ENCODE peak calls at places on chromosome 3, in four cellular contexts. U, H, M and G are unnamed samples.

GRCh38 chr3:89314454-89314853 is 207.0 kb downstream of the EPHA3 start:
- DNase-seq in U (peak), H (no peak), M (no peak), G (no peak)

GRCh38 chr3:86234516-86235254 is 756.3 kb downstream of the VGLL3 start:
- DNase-seq in U (no peak), H (no peak), M (no peak), G (no peak)

GRCh38 chr3:112686360-112686759 is 45.4 kb upstream of the CCDC80 start:
- DNase-seq in U (no peak), H (no peak), M (no peak), G (no peak)

GRCh38 chr3:174126990-174127758 is 729.6 kb downstream of the NLGN1 start:
- DNase-seq in U (no peak), H (no peak), M (no peak), G (no peak)

GRCh38 chr3:32401541-32402052 is 9.9 kb downstream of the CMTM7 start:
- DNase-seq in U (peak), H (no peak), M (no peak), G (peak)

GRCh38 chr3:4983739-4984510 is 4.7 kb downstream of the BHLHE40 start:
- DNase-seq in U (no peak), H (peak), M (peak), G (no peak)

GRCh38 chr3:164360738-164361376 is 717.4 kb downstream of the SI start:
- DNase-seq in U (no peak), H (no peak), M (no peak), G (no peak)

GRCh38 chr3:143067201-143067600 is 52.4 kb upstream of the CHST2 start:
- DNase-seq in U (no peak), H (no peak), M (no peak), G (no peak)

GRCh38 chr3:132624790-132625189 is 27.7 kb downstream of the ACKR4 start:
- DNase-seq in U (no peak), H (no peak), M (no peak), G (peak)

GRCh38 chr3:33035596-33035995 is 61.4 kb downstream of the GLB1 start:
- DNase-seq in U (no peak), H (no peak), M (no peak), G (no peak)

GRCh38 chr3:184456476-184456875 is 76.6 kb downstream of the CHRD start:
- DNase-seq in U (no peak), H (no peak), M (no peak), G (no peak)

GRCh38 chr3:56775931-56776461 is 25.8 kb downstream of the ARHGEF3 start:
- DNase-seq in U (no peak), H (no peak), M (no peak), G (no peak)

GRCh38 chr3:122514123-122515019 is at the start of gene KPNA1:
- DNase-seq in U (peak), H (peak), M (peak), G (peak)

DNA sequence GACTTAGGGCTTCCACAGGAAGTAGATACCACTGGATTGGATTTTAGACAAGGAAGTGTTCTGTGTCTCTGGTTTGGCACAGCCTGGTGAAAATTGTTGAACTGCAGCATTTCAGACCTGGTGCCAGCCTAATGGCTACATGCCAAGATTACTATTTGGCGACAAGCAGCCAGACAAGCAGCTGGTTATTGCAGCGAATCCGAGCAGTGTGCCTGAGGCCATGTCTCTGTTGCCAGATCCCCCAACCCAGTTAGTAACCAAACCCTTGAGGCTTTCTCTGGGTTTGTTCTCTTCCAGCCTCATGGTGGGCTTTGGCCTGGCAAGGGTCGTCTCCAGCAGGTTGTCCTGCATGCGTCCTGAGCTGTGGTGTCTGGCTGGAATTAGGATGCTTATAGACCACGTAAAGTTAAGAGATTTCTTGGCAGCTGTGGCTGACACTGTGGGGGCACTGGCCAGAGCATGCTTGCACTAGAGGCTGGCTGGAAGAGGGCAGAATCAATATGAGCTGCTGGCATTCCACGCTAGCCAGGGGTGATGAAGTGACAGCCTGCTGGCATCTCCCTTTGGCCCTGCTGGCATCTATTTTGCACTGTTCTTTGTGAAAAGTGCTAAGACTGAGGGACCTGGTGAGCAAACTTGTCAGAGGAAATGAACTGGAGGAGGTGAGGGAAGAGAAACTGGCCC is 172.5 kb downstream of the RBMS3 start:
- DNase-seq in U (no peak), H (no peak), M (no peak), G (no peak)
- TF ChIP-seq ETV6 in U (no peak), H (no peak), M (no peak), G (no peak)

GRCh38 chr3:26438981-26439884 is 183.3 kb upstream of the LRRC3B start:
- DNase-seq in U (no peak), H (no peak), M (no peak), G (no peak)

GRCh38 chr3:26438325-26438940 is 184.1 kb upstream of the LRRC3B start:
- DNase-seq in U (no peak), H (no peak), M (no peak), G (no peak)

GRCh38 chr3:26437678-26438077 is 184.9 kb upstream of the LRRC3B start:
- DNase-seq in U (no peak), H (no peak), M (no peak), G (no peak)
- TF ChIP-seq ETV6 in U (no peak), H (no peak), M (no peak), G (no peak)

GRCh38 chr3:182165234-182165633 is 453.5 kb downstream of the SOX2 start:
- DNase-seq in U (no peak), H (no peak), M (no peak), G (no peak)
- TF ChIP-seq ETV6 in U (no peak), H (no peak), M (no peak), G (no peak)

GRCh38 chr3:40044487-40044886 is 235.1 kb downstream of the MYRIP start:
- DNase-seq in U (no peak), H (no peak), M (no peak), G (no peak)
- TF ChIP-seq ETV6 in U (no peak), H (no peak), M (no peak), G (no peak)

DNA sequence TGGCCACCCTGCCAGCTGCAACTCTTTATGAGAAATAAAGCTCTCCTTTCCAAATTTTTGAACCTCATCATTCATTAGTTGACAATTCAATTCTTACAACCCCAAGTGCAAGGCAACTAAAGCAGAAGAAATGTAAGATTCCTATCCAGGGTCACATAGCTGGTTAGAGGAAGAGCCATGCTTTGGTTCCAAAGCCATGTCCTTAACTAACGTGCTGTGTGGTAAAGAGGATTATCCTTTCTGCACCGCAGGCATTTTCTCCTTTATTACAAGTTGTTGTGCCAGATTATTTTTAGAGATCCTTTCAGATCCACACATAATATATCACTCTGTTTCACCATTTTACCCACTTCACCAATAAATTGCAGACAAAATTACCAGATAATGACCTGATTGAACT is 36.5 kb downstream of the TM4SF18 start:
- DNase-seq in U (no peak), H (no peak), M (no peak), G (no peak)
- TF ChIP-seq ETV6 in U (no peak), H (no peak), M (no peak), G (no peak)

GRCh38 chr3:53269888-53270880 is 14.4 kb upstream of the TKT start:
- DNase-seq in U (peak), H (peak), M (peak), G (peak)
- TF ChIP-seq ETV6 in U (peak), H (no peak), M (no peak), G (no peak)

GRCh38 chr3:189132901-189133300 is 38.9 kb upstream of the TPRG1 start:
- DNase-seq in U (no peak), H (no peak), M (no peak), G (no peak)

GRCh38 chr3:189137416-189137815 is 34.4 kb upstream of the TPRG1 start:
- DNase-seq in U (no peak), H (no peak), M (no peak), G (no peak)

GRCh38 chr3:189133768-189134167 is 38.0 kb upstream of the TPRG1 start:
- DNase-seq in U (no peak), H (no peak), M (no peak), G (no peak)

DNA sequence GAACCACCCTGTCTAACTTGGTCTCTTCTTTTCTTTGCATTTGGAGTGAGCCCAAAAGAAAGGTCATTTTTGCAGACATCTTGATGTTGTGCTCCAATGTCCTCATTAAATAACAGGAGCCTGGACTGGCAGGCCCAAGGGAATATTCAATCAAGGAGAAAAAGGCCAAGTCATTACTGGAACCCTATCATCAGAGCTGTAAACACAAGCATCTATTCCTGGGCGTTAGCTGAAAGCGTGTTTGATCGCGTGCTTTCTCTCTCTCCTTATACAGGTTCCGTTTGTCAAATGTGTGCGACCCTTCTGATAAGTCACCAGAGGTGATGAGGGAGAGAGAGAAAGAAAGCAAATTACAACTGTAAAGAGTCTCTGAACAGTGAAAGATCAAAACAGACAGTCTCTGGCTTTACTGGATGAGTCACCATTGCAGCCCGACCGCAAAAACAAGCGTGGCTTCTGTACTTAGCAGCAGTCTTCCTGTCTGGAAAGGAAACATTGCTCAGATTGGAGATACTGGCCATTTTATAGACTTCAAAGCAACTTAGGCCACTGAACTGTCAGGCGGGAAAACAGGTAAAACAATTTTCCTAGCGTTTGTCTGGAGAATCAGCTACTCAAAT is 39.5 kb upstream of the TPRG1 start:
- DNase-seq in U (peak), H (peak), M (no peak), G (no peak)
- TF ChIP-seq ETV6 in U (no peak), H (no peak), M (no peak), G (no peak)